ENCODE peak calls at places on chromosomes 11 and 22, in seven cellular contexts. A is IMR-90, D is HCT116, H is endothelial cell of umbilical vein, K is GM12878, U is H1, L is HepG2. Y is an unnamed sample. For H4K20me1, the result is how much of the 10 kb centered on the place peaks cover.

GRCh38 chr22:32328306-32329201 is 29.1 kb upstream of the RFPL3 start:
- DNase-seq in A (no peak), D (no peak), H (no peak), K (no peak), U (no peak), L (no peak), Y (no peak)

GRCh38 chr11:18770479-18771125 is 21.0 kb downstream of the PTPN5 start:
- DNase-seq in A (no peak), D (no peak), H (no peak), K (no peak), U (no peak), L (no peak), Y (no peak)

GRCh38 chr22:49970528-49971231 is 10.1 kb downstream of the PIM3 start:
- DNase-seq in A (peak), D (peak), H (peak), K (peak), U (peak), L (peak), Y (peak)

GRCh38 chr11:6755303-6755952 is 16.3 kb downstream of the OR2AG2 start:
- DNase-seq in A (peak), D (peak), H (peak), K (no peak), U (no peak), L (peak), Y (peak)

GRCh38 chr11:125999234-125999880 is 53.5 kb downstream of the VSIG10L2 start:
- DNase-seq in A (no peak), D (no peak), H (no peak), K (no peak), U (no peak), L (no peak), Y (no peak)

GRCh38 chr22:37817705-37818311 is 5.4 kb upstream of the GALR3 start:
- DNase-seq in A (peak), D (no peak), H (peak), K (no peak), U (no peak), L (peak), Y (peak)

GRCh38 chr11:122747358-122747757 is 90.9 kb upstream of the CRTAM start:
- DNase-seq in A (peak), D (no peak), H (no peak), K (no peak), U (no peak), L (no peak), Y (no peak)

GRCh38 chr11:64592656-64593055 is 1.6 kb downstream of the SLC22A12 start:
- DNase-seq in A (no peak), D (no peak), H (no peak), K (no peak), U (no peak), L (no peak), Y (no peak)

GRCh38 chr22:29872145-29872893 is 10.7 kb upstream of the MTMR3 start:
- DNase-seq in A (no peak), D (no peak), H (no peak), K (no peak), U (no peak), L (no peak), Y (no peak)

GRCh38 chr22:43443072-43443471 is 31.3 kb downstream of the MPPED1 start:
- DNase-seq in A (no peak), D (no peak), H (no peak), K (no peak), U (no peak), L (no peak), Y (no peak)

GRCh38 chr11:69207165-69207889 is 51.6 kb downstream of the SMIM38 start:
- DNase-seq in A (no peak), D (no peak), H (no peak), K (no peak), U (no peak), L (no peak), Y (no peak)

GRCh38 chr11:72225411-72225951 is 914 bp downstream of the INPPL1 start:
- DNase-seq in A (no peak), D (no peak), H (no peak), K (no peak), U (no peak), L (no peak), Y (no peak)

GRCh38 chr11:69700278-69701140 is 3.3 kb downstream of the FGF19 start:
- DNase-seq in A (peak), D (no peak), H (peak), K (no peak), U (no peak), L (peak), Y (peak)

GRCh38 chr11:45930951-45931563 is 8.6 kb downstream of the LARGE2 start:
- DNase-seq in A (no peak), D (no peak), H (no peak), K (no peak), U (no peak), L (no peak), Y (no peak)

GRCh38 chr11:68052137-68052873 is 13.5 kb downstream of the TCIRG1 start:
- DNase-seq in A (no peak), D (no peak), H (no peak), K (no peak), U (no peak), L (no peak), Y (no peak)

GRCh38 chr11:10386361-10386760 is 68.7 kb upstream of the AMPD3 start:
- DNase-seq in A (no peak), D (no peak), H (no peak), K (no peak), U (no peak), L (no peak), Y (no peak)

GRCh38 chr11:73167555-73167954 is 25.4 kb upstream of the FCHSD2 start:
- DNase-seq in A (no peak), D (no peak), H (peak), K (no peak), U (no peak), L (no peak), Y (no peak)

GRCh38 chr22:44615146-44615545 is 86.9 kb upstream of the PRR5 start:
- DNase-seq in A (no peak), D (no peak), H (no peak), K (no peak), U (no peak), L (no peak), Y (no peak)

DNA sequence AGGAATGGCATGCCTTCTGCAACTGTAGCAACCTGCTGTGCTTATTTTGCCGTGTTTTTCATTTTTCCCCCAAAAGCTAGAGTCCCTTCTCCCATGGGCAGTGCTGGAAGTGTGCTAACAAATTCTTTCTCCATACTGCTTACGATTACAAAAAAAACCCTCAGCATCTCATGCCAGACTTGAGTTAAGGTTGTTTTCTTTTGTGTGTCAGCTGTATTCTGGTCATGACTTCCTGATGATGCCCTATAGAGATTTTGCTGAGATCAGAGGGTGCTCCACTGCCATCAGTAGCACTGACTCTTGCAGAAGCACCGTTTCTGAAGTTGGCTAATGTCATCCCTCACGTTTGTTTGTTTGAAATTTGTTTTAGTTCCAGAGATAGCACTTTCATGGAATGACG is 27.9 kb downstream of the LIMK2 start:
- DNase-seq in A (peak), D (no peak), H (no peak), K (no peak), U (no peak), L (no peak), Y (no peak)
- H4K20me1 ChIP-seq in A (under half), D (under half), H (under half), K (under half), U (under half), L (under half), Y (under half)

GRCh38 chr22:24474221-24474620 is 20.9 kb upstream of the UPB1 start:
- DNase-seq in A (peak), D (peak), H (peak), K (no peak), U (no peak), L (peak), Y (no peak)

GRCh38 chr22:24474649-24475048 is 20.5 kb upstream of the UPB1 start:
- DNase-seq in A (peak), D (no peak), H (no peak), K (no peak), U (no peak), L (no peak), Y (no peak)

GRCh38 chr22:24467340-24467739 is 27.8 kb upstream of the UPB1 start:
- DNase-seq in A (no peak), D (no peak), H (no peak), K (no peak), U (no peak), L (no peak), Y (no peak)

GRCh38 chr22:24473278-24473677 is 21.9 kb upstream of the UPB1 start:
- DNase-seq in A (no peak), D (no peak), H (no peak), K (no peak), U (no peak), L (no peak), Y (no peak)

GRCh38 chr22:24471570-24471969 is 23.6 kb upstream of the UPB1 start:
- DNase-seq in A (peak), D (no peak), H (peak), K (no peak), U (no peak), L (no peak), Y (no peak)
- H2AFZ ChIP-seq in A (peak), D (no peak), H (peak), K (no peak), U (peak), L (no peak), Y (no peak)

DNA sequence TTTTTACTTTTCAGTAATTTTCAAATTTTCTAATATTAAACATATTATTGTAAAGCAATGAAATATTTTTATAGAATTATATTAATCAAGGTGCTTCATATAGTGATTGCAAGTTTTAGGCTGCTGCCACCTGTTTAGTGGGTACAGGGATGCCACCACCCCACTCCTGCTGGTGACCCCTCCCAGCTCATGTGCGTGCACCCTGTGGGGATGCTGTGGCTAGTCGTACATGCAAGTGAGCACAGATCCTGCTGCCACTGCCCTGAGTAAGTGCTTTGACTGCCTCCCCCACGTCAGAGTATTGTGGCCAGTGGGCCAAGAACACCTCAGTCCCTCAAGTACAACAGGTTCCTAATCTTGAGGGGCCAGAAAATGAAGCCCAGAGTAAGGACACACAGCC is 320.1 kb upstream of the DDI1 start:
- DNase-seq in A (no peak), D (no peak), H (no peak), K (no peak), U (no peak), L (no peak), Y (no peak)
- TF ChIP-seq POLR2A in A (no peak), D (no peak), H (no peak), K (no peak), U (no peak), L (no peak), Y (no peak)

GRCh38 chr11:15861256-15861655 is 495.1 kb downstream of the SOX6 start:
- DNase-seq in A (no peak), D (no peak), H (no peak), K (no peak), U (no peak), L (no peak), Y (no peak)
- H4K20me1 ChIP-seq in A (under half), D (under half), H (under half), K (under half), U (under half), L (under half), Y (under half)

DNA sequence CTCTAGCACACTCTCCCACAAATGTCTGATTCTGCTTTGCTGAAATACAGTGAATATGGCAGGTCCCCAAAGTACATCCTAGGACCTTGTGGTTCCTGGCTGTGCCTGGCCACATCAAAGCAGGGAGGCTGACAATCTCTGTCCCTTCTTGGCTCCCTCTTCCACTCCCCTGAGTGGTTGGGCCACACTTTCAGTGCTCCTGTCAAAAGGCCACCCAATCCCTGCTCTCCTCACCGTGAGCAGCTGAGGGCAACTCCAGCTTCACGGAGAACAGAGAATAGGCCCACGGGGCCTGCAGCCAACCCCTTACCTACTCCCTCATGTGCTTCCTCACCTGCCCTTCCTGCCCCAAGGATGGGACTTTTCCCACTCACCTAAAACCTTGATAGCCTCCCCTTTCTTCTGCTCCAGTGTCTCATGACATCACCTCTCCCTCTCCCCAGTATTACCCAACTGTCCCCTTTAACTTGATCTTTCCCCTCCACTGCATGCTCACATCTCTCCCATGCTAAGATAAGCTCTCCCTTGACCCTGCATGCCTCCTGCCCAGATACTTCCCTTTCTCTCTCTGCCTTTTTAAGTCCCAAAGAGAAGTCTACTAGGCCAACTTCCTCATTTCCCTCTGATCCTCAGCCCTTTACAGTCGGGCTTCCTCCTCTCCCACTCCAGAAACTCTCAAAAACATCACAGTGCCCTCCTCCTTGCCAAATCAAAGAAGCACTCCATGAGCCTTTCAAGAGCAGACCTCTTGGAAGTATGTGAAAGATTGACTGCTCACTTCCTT is 14.7 kb downstream of the CD3E start:
- DNase-seq in A (no peak), D (no peak), H (no peak), K (no peak), U (no peak), L (no peak), Y (no peak)
- H2AFZ ChIP-seq in A (no peak), D (no peak), H (no peak), K (no peak), U (no peak), L (no peak), Y (peak)

GRCh38 chr11:14643697-14644395 is at the start of gene PDE3B:
- DNase-seq in A (peak), D (peak), H (peak), K (no peak), U (no peak), L (peak), Y (peak)
- TF ChIP-seq POLR2A in A (no peak), D (peak), H (no peak), K (peak), U (peak), L (peak), Y (peak)

Y was measured in K562.